ENCODE peak calls at places on chromosomes 11 and 22, in ten cellular contexts. T is Panc1, X is psoas muscle, U is tibial nerve, G is PC-3, M is GM23248, R is stomach, J is IMR-90, V is body of pancreas, I is astrocyte of the spinal cord. K is an unnamed sample.

GRCh38 chr11:117392001-117392690 is 64.5 kb downstream of the CEP164 start:
- DNase-seq in U (no peak), M (no peak), G (no peak), X (no peak), I (no peak), T (no peak), J (no peak), V (no peak), R (no peak), K (no peak)

GRCh38 chr11:73566977-73567755 is 30.7 kb downstream of the FAM168A start:
- DNase-seq in M (no peak), T (no peak), J (peak), I (no peak), X (no peak), U (no peak), V (no peak), G (no peak), R (no peak), K (no peak)

GRCh38 chr11:44104472-44105294 is 9.2 kb downstream of the EXT2 start:
- DNase-seq in M (no peak), G (peak), R (no peak), X (no peak), I (no peak), U (no peak), T (no peak), V (no peak), J (no peak), K (no peak)

GRCh38 chr11:132960273-132960672 is 572.0 kb downstream of the OPCML start:
- DNase-seq in X (no peak), R (no peak), U (no peak), I (no peak), M (no peak), J (no peak), T (no peak), G (no peak), V (no peak), K (no peak)

GRCh38 chr22:18991828-18992442 is 55.8 kb upstream of the PRODH start:
- DNase-seq in I (no peak), J (no peak), U (no peak), V (no peak), T (no peak), G (no peak), M (no peak), X (no peak), R (no peak), K (no peak)

GRCh38 chr11:78039391-78039918 is 16.4 kb upstream of the KCTD14 start:
- DNase-seq in M (no peak), V (no peak), T (no peak), U (no peak), R (no peak), J (no peak), G (no peak), X (no peak), I (no peak), K (no peak)

GRCh38 chr11:95092549-95093324 is 3.1 kb downstream of the ENDOD1 start:
- DNase-seq in I (peak), R (no peak), U (no peak), M (peak), T (peak), V (no peak), G (peak), X (no peak), J (peak), K (no peak)

GRCh38 chr11:68545347-68545746 is 84.8 kb downstream of the PPP6R3 start:
- DNase-seq in J (no peak), T (no peak), R (no peak), X (no peak), M (no peak), U (no peak), I (no peak), V (no peak), G (no peak), K (no peak)

GRCh38 chr22:41561335-41561734 is 525 bp downstream of the CSDC2 start:
- DNase-seq in V (no peak), J (no peak), R (no peak), M (no peak), X (no peak), T (no peak), U (no peak), I (peak), G (no peak), K (no peak)

GRCh38 chr11:102751673-102752072 is 26.9 kb upstream of the MMP8 start:
- DNase-seq in G (no peak), J (no peak), I (no peak), M (no peak), X (no peak), U (no peak), V (no peak), T (no peak), R (no peak), K (no peak)

GRCh38 chr11:61607920-61608599 is 27.2 kb upstream of the SYT7 start:
- DNase-seq in T (no peak), M (no peak), J (no peak), G (no peak), U (no peak), X (no peak), I (no peak), R (no peak), V (no peak), K (no peak)

GRCh38 chr22:50505276-50505775 is 2.2 kb downstream of the LMF2 start:
- DNase-seq in I (no peak), T (no peak), R (no peak), J (no peak), G (no peak), M (no peak), V (no peak), X (no peak), U (no peak), K (no peak)

GRCh38 chr11:130000552-130001176 is 2.0 kb downstream of the PRDM10 start:
- DNase-seq in V (no peak), U (no peak), I (no peak), X (no peak), R (no peak), M (no peak), J (no peak), G (no peak), T (no peak), K (no peak)
- H3K4me3 ChIP-seq in V (no peak), U (peak), I (peak), X (peak), R (peak), M (peak), J (no peak), G (peak), T (peak), K (peak)

DNA sequence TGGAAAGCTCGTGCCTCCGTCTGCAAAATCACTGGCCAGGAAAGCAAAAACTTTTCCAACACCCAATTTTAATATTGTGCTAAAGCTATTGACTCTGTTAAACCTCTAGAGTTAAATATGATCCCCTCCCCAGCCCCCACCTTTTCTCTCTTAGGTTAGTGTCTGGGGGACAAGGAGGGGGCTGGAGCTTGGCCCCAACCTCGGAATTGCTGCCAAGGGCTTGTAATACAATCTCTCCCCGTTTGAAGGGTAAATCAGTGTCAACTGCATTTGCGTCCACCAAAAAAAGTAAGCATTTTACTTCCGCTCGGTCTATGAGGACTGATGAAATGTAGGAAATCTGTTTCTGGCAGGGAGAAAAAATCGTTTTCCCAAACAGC is at the start of gene GAS2:
- DNase-seq in R (no peak), J (peak), M (no peak), G (no peak), T (no peak), V (no peak), I (no peak), X (no peak), U (no peak), K (no peak)
- H3K4me3 ChIP-seq in R (peak), J (peak), M (peak), G (no peak), T (peak), V (peak), I (peak), X (peak), U (peak), K (peak)

GRCh38 chr11:69986421-69987229 is 91.5 kb upstream of the ANO1 start:
- DNase-seq in M (no peak), I (no peak), G (no peak), T (no peak), J (no peak), U (no peak), X (no peak), R (no peak), V (no peak), K (no peak)
- H3K4me3 ChIP-seq in M (no peak), I (no peak), G (no peak), T (no peak), J (peak), U (peak), X (peak), R (peak), V (no peak), K (no peak)

GRCh38 chr22:24157783-24158170 is 23.5 kb upstream of the SUSD2 start:
- DNase-seq in J (no peak), U (no peak), X (no peak), I (no peak), R (no peak), V (no peak), M (peak), G (no peak), T (no peak), K (no peak)
- H3K4me3 ChIP-seq in J (no peak), U (peak), X (no peak), I (no peak), R (peak), V (no peak), M (no peak), G (no peak), T (no peak), K (no peak)

DNA sequence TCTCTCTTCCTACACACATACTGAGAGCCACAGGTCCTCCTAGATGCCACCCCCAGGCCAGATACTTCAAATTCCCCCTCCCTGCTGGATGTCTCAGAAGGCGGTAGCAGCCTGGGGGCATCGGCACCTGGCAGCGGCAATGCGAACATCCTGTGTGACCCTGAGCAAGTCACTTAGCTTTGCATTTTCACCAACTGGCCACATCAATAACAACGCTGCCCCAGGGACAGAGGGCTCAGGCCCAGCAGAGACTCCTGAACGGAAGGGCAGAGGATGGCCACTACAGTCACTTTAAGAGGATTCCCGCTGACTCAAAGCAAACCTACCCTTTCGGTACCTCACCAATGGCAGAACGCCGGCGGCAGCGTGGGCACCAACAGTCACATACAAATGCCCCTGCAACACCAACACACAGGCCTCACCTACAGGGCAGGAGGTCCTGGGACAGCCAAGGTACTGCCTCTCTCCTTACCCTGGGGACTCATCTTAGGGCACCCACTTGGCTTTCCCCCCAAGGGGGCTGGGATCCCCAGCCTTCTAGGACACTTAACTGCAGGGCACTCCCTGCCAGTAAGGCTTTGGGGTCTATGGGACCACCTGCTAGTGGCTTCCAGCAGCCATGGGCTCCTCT is 1.6 kb downstream of the LMO1 start:
- DNase-seq in G (no peak), U (no peak), I (no peak), R (peak), V (peak), T (no peak), X (no peak), M (no peak), J (no peak), K (no peak)
- H3K4me3 ChIP-seq in G (no peak), U (peak), I (no peak), R (peak), V (no peak), T (peak), X (peak), M (peak), J (no peak), K (no peak)

DNA sequence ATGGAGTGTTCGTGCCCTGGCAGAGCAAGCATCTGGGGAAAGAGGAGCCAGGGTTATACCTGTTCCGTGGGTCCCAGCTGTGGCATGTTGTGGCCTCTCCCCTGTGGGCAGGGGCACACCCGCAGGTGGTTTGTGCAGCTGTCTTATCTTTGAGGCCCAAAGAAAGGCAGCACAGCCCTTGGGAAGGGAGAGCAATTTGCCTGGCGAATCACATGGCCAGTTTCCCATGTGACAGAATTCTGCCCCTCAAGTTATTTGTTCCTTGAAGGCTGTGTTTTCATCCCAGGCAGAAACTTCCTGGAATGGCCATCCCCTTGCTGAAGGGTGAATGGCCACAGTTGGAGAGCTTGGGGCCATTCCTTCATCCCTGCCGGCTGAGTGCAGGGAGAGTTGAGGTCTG is 16.4 kb upstream of the COX8A start:
- DNase-seq in G (no peak), M (no peak), X (no peak), V (no peak), J (no peak), R (no peak), I (no peak), T (no peak), U (no peak), K (no peak)
- H3K4me3 ChIP-seq in G (no peak), M (no peak), X (no peak), V (no peak), J (no peak), R (no peak), I (no peak), T (no peak), U (no peak), K (no peak)

DNA sequence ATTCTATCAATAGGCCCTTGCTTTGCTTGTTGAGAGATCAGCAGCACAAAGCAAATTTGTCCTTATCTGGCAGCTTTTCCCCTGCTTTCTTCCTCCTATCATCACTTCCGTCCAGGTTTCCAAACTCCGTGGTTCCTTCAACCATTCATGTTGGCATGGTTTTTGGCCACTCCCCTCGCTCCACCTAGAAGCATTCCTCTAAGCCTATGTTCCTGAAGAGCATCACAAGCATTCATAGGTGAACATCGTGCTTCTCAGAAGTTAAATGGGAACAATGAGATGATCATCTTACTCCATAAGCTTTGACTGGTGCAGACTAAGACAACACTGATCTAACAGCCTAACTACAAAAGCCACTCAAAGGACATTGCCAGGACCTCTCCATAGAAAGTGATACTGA is 86.3 kb downstream of the ETS1 start:
- DNase-seq in G (no peak), T (no peak), V (no peak), U (no peak), M (no peak), X (no peak), J (no peak), R (no peak), I (no peak), K (no peak)
- H3K4me3 ChIP-seq in G (no peak), T (peak), V (no peak), U (no peak), M (no peak), X (no peak), J (no peak), R (no peak), I (no peak), K (no peak)

GRCh38 chr11:26904114-26904513 is 89.8 kb upstream of the FIBIN start:
- DNase-seq in G (no peak), U (no peak), R (no peak), X (no peak), M (no peak), V (no peak), T (no peak), J (no peak), I (no peak), K (no peak)
- H3K4me3 ChIP-seq in G (no peak), U (no peak), R (no peak), X (no peak), M (no peak), V (no peak), T (no peak), J (no peak), I (no peak), K (no peak)

DNA sequence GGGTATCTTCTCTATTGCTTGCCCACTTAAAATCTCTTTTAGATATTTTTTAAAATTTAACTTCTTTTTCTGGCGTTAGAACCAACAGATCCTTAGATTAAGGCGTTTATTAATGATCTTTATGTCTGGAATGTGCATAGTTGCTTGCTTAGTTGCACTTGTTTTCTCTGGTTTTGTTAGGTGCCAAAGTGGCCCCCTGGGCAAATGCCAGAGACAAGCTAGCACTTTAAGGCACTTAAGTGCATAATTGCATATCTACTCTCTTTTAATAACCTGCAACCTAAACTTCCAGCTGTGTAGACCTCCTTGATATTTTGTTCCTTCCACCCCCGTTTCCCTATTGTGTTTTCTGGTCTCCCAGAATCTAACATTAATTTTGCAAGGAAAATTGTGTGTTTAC is 3.3 kb downstream of the RBM4 start:
- DNase-seq in V (no peak), G (no peak), T (no peak), U (no peak), M (peak), I (no peak), R (no peak), X (no peak), J (no peak), K (no peak)
- H3K4me3 ChIP-seq in V (no peak), G (peak), T (peak), U (peak), M (peak), I (peak), R (peak), X (peak), J (no peak), K (peak)